ENCODE peak calls at places on chromosomes 16 and 17, in ten cellular contexts. O, H, M, P, T, L, E, B, N and D are unnamed samples.

GRCh38 chr16:13517856-13518255 is 402.1 kb upstream of the ERCC4 start:
- DNase-seq in T (no peak), N (no peak), P (no peak), M (no peak), E (no peak), H (no peak), L (no peak), O (no peak), B (no peak), D (no peak)

GRCh38 chr16:67431077-67431804 is at the start of gene HSD11B2:
- DNase-seq in L (peak), B (no peak), O (no peak), E (no peak), H (no peak), M (peak), T (peak), N (no peak), P (peak), D (peak)

GRCh38 chr16:60771138-60771537 is 1265.1 kb downstream of the CDH8 start:
- DNase-seq in L (no peak), P (no peak), M (no peak), E (no peak), H (no peak), N (no peak), O (no peak), B (no peak), T (no peak), D (peak)

GRCh38 chr17:8125196-8125946 is 1.5 kb upstream of the HES7 start:
- DNase-seq in E (no peak), O (no peak), H (no peak), N (peak), M (peak), P (peak), T (peak), B (no peak), L (peak), D (peak)

GRCh38 chr17:28908640-28909098 is 5.8 kb upstream of the DHRS13 start:
- DNase-seq in L (peak), B (peak), E (peak), T (no peak), O (peak), N (peak), P (no peak), M (peak), H (no peak), D (peak)

GRCh38 chr16:8908779-8909468 is 26.8 kb downstream of the LITAFD start:
- DNase-seq in L (no peak), H (no peak), T (no peak), E (no peak), O (no peak), N (no peak), M (no peak), B (no peak), P (no peak), D (no peak)

GRCh38 chr17:10777890-10778289 is 26.0 kb downstream of the TMEM238L start:
- DNase-seq in H (no peak), B (no peak), P (no peak), O (no peak), L (no peak), E (no peak), N (no peak), M (no peak), T (no peak), D (no peak)

GRCh38 chr16:87542531-87543102 is 49.8 kb upstream of the ZCCHC14 start:
- DNase-seq in H (no peak), O (no peak), M (no peak), B (no peak), N (no peak), P (no peak), E (no peak), T (no peak), L (no peak), D (no peak)

GRCh38 chr16:11411059-11411550 is 65.8 kb downstream of the RMI2 start:
- DNase-seq in L (no peak), H (no peak), M (no peak), B (no peak), O (no peak), E (no peak), P (no peak), T (no peak), N (no peak), D (no peak)

GRCh38 chr17:66764559-66764958 is 70.4 kb upstream of the CACNG5 start:
- DNase-seq in H (no peak), M (no peak), T (no peak), N (no peak), P (no peak), B (no peak), L (no peak), E (no peak), O (no peak), D (no peak)

GRCh38 chr16:85316321-85316919 is 204.1 kb upstream of the CIBAR2 start:
- DNase-seq in H (no peak), T (peak), O (no peak), B (no peak), M (peak), P (peak), L (peak), N (no peak), E (no peak), D (peak)

GRCh38 chr17:79556263-79556662 is 54.6 kb downstream of the RBFOX3 start:
- DNase-seq in O (no peak), B (no peak), M (no peak), N (no peak), H (no peak), E (no peak), L (no peak), P (no peak), T (no peak), D (no peak)

GRCh38 chr17:75764711-75765421 is at the start of gene GALK1:
- DNase-seq in M (peak), P (peak), N (peak), B (no peak), L (peak), O (no peak), E (no peak), T (peak), H (no peak), D (peak)

GRCh38 chr16:89864421-89864820 is 9.0 kb upstream of the TCF25 start:
- DNase-seq in O (no peak), H (no peak), T (no peak), B (no peak), M (no peak), E (no peak), P (no peak), L (peak), N (no peak), D (peak)

GRCh38 chr17:82644148-82644547 is 4.1 kb downstream of the WDR45B start:
- DNase-seq in B (no peak), T (no peak), M (no peak), H (no peak), O (no peak), L (no peak), E (no peak), N (no peak), P (no peak), D (no peak)

GRCh38 chr17:3012926-3013581 is 50.4 kb downstream of the OR1D5 start:
- DNase-seq in P (peak), L (peak), B (peak), M (peak), N (peak), T (peak), O (peak), H (no peak), E (no peak), D (peak)

GRCh38 chr17:19303367-19303776 is 59.2 kb downstream of the B9D1 start:
- DNase-seq in O (no peak), N (no peak), H (no peak), L (no peak), E (no peak), B (no peak), M (no peak), T (no peak), P (no peak), D (no peak)

GRCh38 chr16:50625374-50625773 is 55.7 kb downstream of the SNX20 start:
- DNase-seq in H (no peak), P (no peak), E (no peak), B (no peak), M (no peak), T (no peak), L (no peak), N (no peak), O (no peak), D (no peak)

GRCh38 chr16:50628156-50628802 is 52.8 kb downstream of the SNX20 start:
- DNase-seq in M (no peak), O (no peak), H (no peak), P (no peak), T (no peak), B (no peak), N (no peak), E (no peak), L (no peak), D (no peak)

GRCh38 chr16:50629334-50629733 is 51.8 kb downstream of the SNX20 start:
- DNase-seq in E (no peak), O (no peak), H (no peak), M (no peak), B (no peak), T (no peak), P (no peak), L (no peak), N (no peak), D (no peak)

GRCh38 chr16:50626868-50627267 is 54.2 kb downstream of the SNX20 start:
- DNase-seq in T (no peak), N (no peak), P (no peak), B (no peak), H (no peak), O (no peak), M (no peak), L (no peak), E (no peak), D (no peak)

GRCh38 chr16:50627419-50627818 is 53.7 kb downstream of the SNX20 start:
- DNase-seq in P (peak), H (no peak), M (peak), B (no peak), O (no peak), T (peak), L (peak), N (peak), E (no peak), D (peak)
- TF ChIP-seq CTCF in P (peak), H (peak), M (peak), B (peak), O (peak), T (peak), L (peak), N (peak), E (peak), D (peak)

DNA sequence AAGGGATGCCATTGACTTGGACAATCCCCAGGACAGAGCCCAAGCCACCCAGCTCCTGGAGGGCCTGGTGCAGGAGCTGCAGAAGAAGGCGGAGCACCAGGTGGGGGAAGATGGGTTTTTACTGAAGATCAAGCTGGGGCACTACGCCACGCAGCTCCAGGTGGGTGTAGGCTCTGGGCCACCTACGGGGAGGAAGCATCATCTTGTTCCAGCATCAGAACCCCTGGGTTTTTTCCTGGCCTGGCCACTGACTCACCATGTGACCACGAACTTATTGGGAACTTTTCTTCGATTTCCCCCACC is 1.5 kb downstream of the STAT5A start:
- DNase-seq in P (no peak), L (no peak), H (no peak), B (no peak), E (no peak), N (no peak), M (no peak), O (no peak), T (no peak), D (no peak)
- H3K4me3 ChIP-seq in P (no peak), L (no peak), H (no peak), B (no peak), E (no peak), N (peak), M (no peak), O (no peak), T (no peak), D (no peak)

GRCh38 chr17:80892900-80893603 is 98.6 kb upstream of the CHMP6 start:
- DNase-seq in B (peak), T (no peak), H (no peak), O (no peak), L (peak), P (no peak), M (peak), E (peak), N (no peak), D (peak)

GRCh38 chr17:80894726-80895125 is 96.9 kb upstream of the CHMP6 start:
- DNase-seq in H (no peak), O (no peak), E (no peak), B (no peak), L (no peak), T (no peak), N (no peak), M (no peak), P (no peak), D (no peak)

GRCh38 chr17:80893604-80894438 is 97.8 kb upstream of the CHMP6 start:
- DNase-seq in H (no peak), M (no peak), T (no peak), N (no peak), O (no peak), B (no peak), L (no peak), E (no peak), P (no peak), D (no peak)

GRCh38 chr17:80895366-80895765 is 96.3 kb upstream of the CHMP6 start:
- DNase-seq in B (no peak), H (no peak), T (no peak), M (no peak), P (no peak), L (no peak), N (no peak), E (no peak), O (no peak), D (no peak)

DNA sequence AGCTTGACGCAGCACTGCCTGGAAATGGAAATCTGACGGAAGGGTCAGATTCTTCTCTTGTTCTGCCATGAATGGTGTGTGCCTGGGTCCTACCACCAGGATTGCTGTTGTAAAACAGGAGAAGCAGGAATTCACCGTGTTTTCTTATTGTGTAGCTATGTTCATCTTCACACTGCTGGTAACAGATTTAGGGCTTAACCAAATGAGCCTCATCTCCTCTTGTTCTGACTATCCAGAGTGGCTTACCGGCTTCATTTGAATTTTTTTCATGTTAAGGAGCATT is 97.3 kb upstream of the CHMP6 start:
- DNase-seq in B (no peak), M (no peak), E (no peak), T (no peak), P (no peak), L (no peak), H (no peak), O (no peak), N (no peak), D (no peak)
- TF ChIP-seq CTCF in B (peak), M (peak), E (peak), T (no peak), P (peak), L (peak), H (no peak), O (peak), N (no peak), D (peak)

DNA sequence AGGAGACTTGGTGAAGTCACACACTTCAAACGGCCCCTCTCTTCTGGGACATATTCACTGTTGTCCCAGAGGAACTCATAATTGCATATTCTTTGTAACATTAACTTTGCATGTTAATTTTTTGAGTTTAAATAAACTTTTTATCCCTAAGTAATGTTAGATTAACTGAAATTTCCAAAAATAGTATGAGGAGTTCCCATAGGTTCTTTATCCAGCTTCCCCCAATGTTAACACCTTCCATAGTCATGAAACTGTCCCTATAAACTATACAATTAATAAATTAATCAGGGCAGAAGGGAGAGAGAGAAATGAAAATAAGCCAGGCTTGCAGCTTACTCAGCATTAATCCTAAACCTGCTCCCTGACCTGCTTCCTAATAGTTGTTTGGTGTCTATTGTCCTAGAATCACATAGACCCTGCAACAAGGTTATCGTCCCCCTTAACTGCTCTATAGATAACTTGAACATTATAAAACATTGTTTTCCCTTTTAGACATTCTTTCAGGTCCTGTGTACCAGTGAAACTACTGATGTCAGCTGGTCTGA is 589.8 kb upstream of the CDH5 start:
- DNase-seq in O (no peak), N (no peak), P (no peak), E (no peak), T (no peak), L (no peak), H (no peak), B (no peak), M (no peak), D (no peak)
- H3K4me3 ChIP-seq in O (no peak), N (no peak), P (no peak), E (no peak), T (no peak), L (no peak), H (no peak), B (no peak), M (no peak), D (no peak)

GRCh38 chr16:83926726-83927397 is 26.2 kb upstream of the OSGIN1 start:
- DNase-seq in P (peak), B (peak), E (peak), T (peak), N (peak), O (peak), L (peak), H (no peak), M (peak), D (peak)
- TF ChIP-seq CTCF in P (peak), B (peak), E (peak), T (peak), N (peak), O (peak), L (peak), H (peak), M (peak), D (peak)

GRCh38 chr17:30380106-30380420 is 1.3 kb downstream of the CPD start:
- DNase-seq in B (no peak), O (no peak), M (no peak), P (no peak), H (no peak), L (peak), T (no peak), E (no peak), N (no peak), D (no peak)
- H3K4me3 ChIP-seq in B (peak), O (peak), M (peak), P (peak), H (peak), L (peak), T (peak), E (peak), N (peak), D (peak)

GRCh38 chr16:52863000-52863399 is 189.7 kb downstream of the CHD9NB start:
- DNase-seq in P (no peak), L (no peak), B (no peak), E (no peak), N (no peak), M (no peak), O (no peak), T (no peak), H (no peak), D (no peak)

GRCh38 chr16:52861614-52862022 is 191.1 kb downstream of the CHD9NB start:
- DNase-seq in M (peak), T (peak), B (no peak), P (peak), O (no peak), L (peak), N (no peak), H (no peak), E (no peak), D (no peak)
- TF ChIP-seq CTCF in M (peak), T (no peak), B (peak), P (peak), O (no peak), L (peak), N (no peak), H (peak), E (no peak), D (no peak)